ENCODE peak calls at places on chromosomes 3 and 15, in seven cellular contexts. Q, E, N, F, W, D and G are unnamed samples.

GRCh38 chr3:123634149-123635051 is 49.5 kb upstream of the HACD2 start:
- DNase-seq in N (no peak), Q (no peak), E (no peak), F (no peak), D (peak), W (no peak), G (peak)

GRCh38 chr15:70068783-70069565 is 28.7 kb downstream of the TLE3 start:
- DNase-seq in E (no peak), F (no peak), N (no peak), Q (no peak), W (no peak), D (no peak), G (no peak)

GRCh38 chr3:14147617-14148016 is 22.8 kb downstream of the TMEM43 start:
- DNase-seq in Q (no peak), N (no peak), W (no peak), F (no peak), D (no peak), E (no peak), G (no peak)

GRCh38 chr3:4703054-4703480 is 209.9 kb downstream of the ITPR1 start:
- DNase-seq in N (no peak), F (no peak), D (peak), Q (no peak), W (no peak), E (no peak), G (peak)

GRCh38 chr3:72782521-72782920 is 65.7 kb downstream of the SHQ1 start:
- DNase-seq in Q (no peak), D (no peak), F (no peak), W (no peak), N (no peak), E (no peak), G (no peak)

GRCh38 chr3:19994796-19995195 is 17.3 kb downstream of the PP2D1 start:
- DNase-seq in Q (no peak), D (peak), F (no peak), E (no peak), N (no peak), W (no peak), G (peak)

GRCh38 chr3:195807681-195808121 is 4.0 kb downstream of the MUC4 start:
- DNase-seq in F (no peak), N (no peak), W (no peak), E (no peak), Q (no peak), D (no peak), G (no peak)

GRCh38 chr3:132211896-132212295 is 105.3 kb upstream of the ACP3 start:
- DNase-seq in W (no peak), D (no peak), F (no peak), Q (no peak), N (no peak), E (no peak), G (peak)

GRCh38 chr3:51500632-51501131 is 867 bp upstream of the DCAF1 start:
- DNase-seq in F (no peak), Q (no peak), N (no peak), E (no peak), D (no peak), W (no peak), G (no peak)

GRCh38 chr3:51498871-51499790 is 684 bp downstream of the DCAF1 start:
- DNase-seq in W (peak), F (peak), N (peak), D (peak), E (peak), Q (peak), G (peak)

GRCh38 chr3:51502562-51502910 is 2.7 kb upstream of the DCAF1 start:
- DNase-seq in W (no peak), D (no peak), N (no peak), E (no peak), Q (no peak), F (no peak), G (no peak)

GRCh38 chr3:51503007-51503406 is 3.2 kb upstream of the DCAF1 start:
- DNase-seq in F (no peak), Q (no peak), D (no peak), W (no peak), E (no peak), N (no peak), G (no peak)

DNA sequence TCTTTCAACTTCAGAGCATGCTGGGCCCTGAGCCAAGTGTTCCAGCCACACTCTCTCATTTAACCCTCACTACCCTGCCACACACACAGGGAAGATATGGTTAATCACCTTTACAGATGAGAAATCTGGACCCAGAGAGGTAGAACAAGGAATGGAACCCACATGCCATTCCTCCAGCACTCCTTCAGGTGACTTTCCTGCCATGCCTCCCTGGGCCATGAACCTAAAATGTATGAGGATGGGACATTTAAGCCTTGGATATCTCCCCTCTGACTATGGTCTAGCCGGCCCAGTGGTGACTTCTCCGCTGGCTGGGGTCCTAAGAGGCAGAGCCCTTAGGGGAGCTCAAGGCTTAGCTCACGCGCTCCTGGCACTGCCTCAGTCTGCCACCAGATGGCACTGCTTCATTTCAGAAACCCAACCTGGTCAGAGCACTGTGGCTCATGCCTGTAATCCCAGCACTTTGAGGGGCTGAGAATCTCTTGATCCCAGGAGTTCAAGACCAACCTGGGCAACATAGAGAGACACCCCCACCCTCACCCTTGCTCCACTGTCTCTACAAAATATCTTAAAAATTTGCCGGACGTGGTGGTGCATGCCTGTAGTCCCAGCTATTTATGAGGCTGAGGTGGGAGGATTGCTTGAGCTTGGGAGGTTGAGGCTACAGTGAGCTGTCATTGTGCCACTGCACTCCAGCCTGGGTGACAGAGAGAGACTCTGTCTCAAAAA is 2.2 kb upstream of the DCAF1 start:
- DNase-seq in D (peak), F (peak), Q (peak), E (peak), N (peak), W (peak), G (peak)
- H3K9ac ChIP-seq in D (no peak), F (peak), Q (no peak), E (no peak), N (no peak), W (no peak), G (no peak)

GRCh38 chr3:182708810-182709209 is 84.5 kb upstream of the ATP11B start:
- DNase-seq in F (no peak), Q (no peak), E (no peak), N (no peak), D (no peak), W (no peak), G (no peak)

GRCh38 chr3:182711261-182711683 is 82.0 kb upstream of the ATP11B start:
- DNase-seq in N (no peak), D (no peak), W (no peak), F (peak), Q (no peak), E (no peak), G (no peak)

GRCh38 chr3:182711853-182712252 is 81.5 kb upstream of the ATP11B start:
- DNase-seq in W (no peak), F (no peak), N (no peak), E (no peak), D (no peak), Q (no peak), G (no peak)

GRCh38 chr3:182710557-182711157 is 82.6 kb upstream of the ATP11B start:
- DNase-seq in E (peak), D (peak), W (peak), N (no peak), F (peak), Q (no peak), G (peak)

GRCh38 chr3:182709306-182709705 is 84.0 kb upstream of the ATP11B start:
- DNase-seq in N (no peak), W (no peak), D (no peak), F (no peak), E (no peak), Q (no peak), G (no peak)
- H2AFZ ChIP-seq in N (no peak), W (no peak), D (no peak), F (no peak), E (no peak), Q (no peak), G (no peak)

DNA sequence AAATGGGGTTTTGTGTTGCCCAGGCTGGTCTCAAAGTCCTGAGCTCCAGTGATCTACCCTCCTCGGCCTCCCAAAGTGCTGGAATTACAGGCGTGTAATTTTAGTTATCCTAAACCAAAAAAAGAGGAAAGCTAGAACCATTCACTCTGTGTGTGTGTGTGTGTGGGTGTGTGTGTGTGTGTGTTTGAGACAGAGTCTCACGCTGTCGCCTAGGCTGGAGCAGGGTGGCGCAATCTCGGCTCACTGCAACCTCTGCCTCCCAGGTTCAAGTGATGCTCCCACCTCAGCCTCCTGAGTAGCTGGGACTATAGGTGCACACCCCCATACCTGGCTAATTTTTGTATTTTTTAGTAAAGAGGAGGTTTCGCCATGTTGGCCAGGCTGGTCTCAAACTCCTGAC is 84.0 kb downstream of the TFDP2 start:
- DNase-seq in N (no peak), F (no peak), Q (no peak), W (no peak), E (no peak), D (no peak), G (no peak)
- H3K9ac ChIP-seq in N (no peak), F (no peak), Q (no peak), W (no peak), E (no peak), D (no peak), G (no peak)

GRCh38 chr3:141385386-141386079 is 17.2 kb downstream of the ZBTB38 start:
- DNase-seq in N (no peak), Q (no peak), F (no peak), D (peak), W (no peak), E (no peak), G (no peak)

GRCh38 chr3:141383555-141384129 is 15.3 kb downstream of the ZBTB38 start:
- DNase-seq in W (no peak), E (peak), F (no peak), N (no peak), D (peak), Q (no peak), G (peak)

GRCh38 chr3:141384575-141384974 is 16.3 kb downstream of the ZBTB38 start:
- DNase-seq in Q (no peak), E (no peak), F (no peak), N (no peak), W (no peak), D (no peak), G (no peak)

GRCh38 chr3:141382571-141382970 is 14.3 kb downstream of the ZBTB38 start:
- DNase-seq in N (no peak), E (no peak), F (no peak), Q (no peak), D (no peak), W (no peak), G (no peak)

DNA sequence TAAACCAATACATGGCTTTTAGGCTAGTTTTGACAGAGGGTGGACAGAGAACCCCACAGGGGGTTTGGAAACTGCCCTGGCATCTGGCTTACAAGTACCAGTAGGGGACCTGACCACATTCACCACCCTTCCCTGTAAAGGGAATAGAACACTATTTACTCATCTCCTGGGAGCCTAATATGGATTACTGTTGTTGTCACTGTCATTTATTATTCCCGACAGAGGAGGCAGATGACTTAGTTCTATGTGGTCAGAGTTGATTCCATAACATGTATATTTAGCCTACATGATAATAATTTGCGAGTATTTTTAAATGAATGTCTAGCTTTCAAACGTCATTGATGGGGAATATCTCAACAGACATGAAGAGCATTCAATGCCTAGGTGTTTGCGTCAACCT is 15.9 kb downstream of the ZBTB38 start:
- DNase-seq in Q (no peak), E (no peak), F (no peak), W (no peak), N (no peak), D (peak), G (peak)
- H2AFZ ChIP-seq in Q (no peak), E (peak), F (no peak), W (no peak), N (no peak), D (no peak), G (no peak)